ENCODE peak calls at places on chromosomes 3 and 15, in four cellular contexts. One of them, this sample, is unnamed. For H3K27me3, the result is how much of the 10 kb centered on the place peaks cover.

GRCh38 chr3:152574461-152575079 is 260.4 kb upstream of the P2RY1 start:
- DNase-seq in NT2/D1: peak
- DNase-seq in mesendoderm: peak
- DNase-seq in trophoblast cell: peak
- DNase-seq in this sample: peak

GRCh38 chr3:187267306-187267705 is 24.2 kb downstream of the MASP1 start:
- DNase-seq in NT2/D1: no peak
- DNase-seq in mesendoderm: no peak
- DNase-seq in trophoblast cell: peak
- DNase-seq in this sample: no peak

GRCh38 chr15:99098426-99098825 is 6.5 kb upstream of the SYNM start:
- DNase-seq in NT2/D1: no peak
- DNase-seq in mesendoderm: no peak
- DNase-seq in trophoblast cell: no peak
- DNase-seq in this sample: no peak

GRCh38 chr3:184531580-184532290 is 29.9 kb upstream of the EPHB3 start:
- DNase-seq in NT2/D1: no peak
- DNase-seq in mesendoderm: no peak
- DNase-seq in trophoblast cell: peak
- DNase-seq in this sample: peak

GRCh38 chr3:141699907-141700306 is 38.2 kb upstream of the RNF7 start:
- DNase-seq in NT2/D1: no peak
- DNase-seq in mesendoderm: no peak
- DNase-seq in trophoblast cell: no peak
- DNase-seq in this sample: no peak

GRCh38 chr3:136476280-136476679 is 226.1 kb downstream of the PCCB start:
- DNase-seq in NT2/D1: no peak
- DNase-seq in mesendoderm: no peak
- DNase-seq in trophoblast cell: no peak
- DNase-seq in this sample: no peak

GRCh38 chr3:180280601-180281000 is 243.9 kb upstream of the PEX5L start:
- DNase-seq in NT2/D1: no peak
- DNase-seq in mesendoderm: no peak
- DNase-seq in trophoblast cell: no peak
- DNase-seq in this sample: no peak

GRCh38 chr3:100140976-100141375 is 26.7 kb upstream of the FILIP1L start:
- DNase-seq in NT2/D1: no peak
- DNase-seq in mesendoderm: no peak
- DNase-seq in trophoblast cell: no peak
- DNase-seq in this sample: no peak

GRCh38 chr3:171330936-171331335 is 129.3 kb downstream of the TNIK start:
- DNase-seq in NT2/D1: no peak
- DNase-seq in mesendoderm: no peak
- DNase-seq in trophoblast cell: no peak
- DNase-seq in this sample: no peak

GRCh38 chr3:164655462-164655861 is 422.8 kb downstream of the SI start:
- DNase-seq in NT2/D1: no peak
- DNase-seq in mesendoderm: no peak
- DNase-seq in trophoblast cell: no peak
- DNase-seq in this sample: no peak

GRCh38 chr15:24966364-24967103 is 11.7 kb downstream of the SNRPN start:
- DNase-seq in NT2/D1: no peak
- DNase-seq in mesendoderm: no peak
- DNase-seq in trophoblast cell: no peak
- DNase-seq in this sample: no peak

GRCh38 chr15:88890495-88890894 is 4.8 kb downstream of the HAPLN3 start:
- DNase-seq in NT2/D1: no peak
- DNase-seq in mesendoderm: no peak
- DNase-seq in trophoblast cell: no peak
- DNase-seq in this sample: no peak

GRCh38 chr15:81375461-81375860 is 1.4 kb upstream of the TMC3 start:
- DNase-seq in NT2/D1: no peak
- DNase-seq in mesendoderm: peak
- DNase-seq in trophoblast cell: peak
- DNase-seq in this sample: no peak

GRCh38 chr3:38121451-38121831 is 15.5 kb downstream of the ACAA1 start:
- DNase-seq in NT2/D1: no peak
- DNase-seq in mesendoderm: no peak
- DNase-seq in trophoblast cell: no peak
- DNase-seq in this sample: peak

GRCh38 chr3:183132409-183132808 is 30.1 kb downstream of the LAMP3 start:
- DNase-seq in NT2/D1: no peak
- DNase-seq in mesendoderm: no peak
- DNase-seq in trophoblast cell: no peak
- DNase-seq in this sample: no peak

GRCh38 chr3:172543884-172544283 is 20.7 kb upstream of the TNFSF10 start:
- DNase-seq in NT2/D1: no peak
- DNase-seq in mesendoderm: no peak
- DNase-seq in trophoblast cell: no peak
- DNase-seq in this sample: no peak

GRCh38 chr15:65054333-65055200 is 9.4 kb downstream of the SLC51B start:
- DNase-seq in NT2/D1: peak
- DNase-seq in mesendoderm: peak
- DNase-seq in trophoblast cell: peak
- DNase-seq in this sample: peak

GRCh38 chr3:32428092-32429068 is 36.7 kb downstream of the CMTM7 start:
- DNase-seq in NT2/D1: no peak
- DNase-seq in mesendoderm: no peak
- DNase-seq in trophoblast cell: peak
- DNase-seq in this sample: no peak

GRCh38 chr15:76330281-76330680 is 6.3 kb upstream of the ISL2 start:
- DNase-seq in NT2/D1: no peak
- DNase-seq in mesendoderm: peak
- DNase-seq in trophoblast cell: peak
- DNase-seq in this sample: peak

GRCh38 chr3:58994746-58995330 is 55.0 kb downstream of the CFAP20DC start:
- DNase-seq in NT2/D1: peak
- DNase-seq in mesendoderm: peak
- DNase-seq in trophoblast cell: peak
- DNase-seq in this sample: peak

GRCh38 chr3:120526011-120526870 is 69.9 kb upstream of the NDUFB4 start:
- DNase-seq in NT2/D1: no peak
- DNase-seq in mesendoderm: no peak
- DNase-seq in trophoblast cell: no peak
- DNase-seq in this sample: no peak

GRCh38 chr15:77836116-77836798 is 203.5 kb upstream of the LINGO1 start:
- DNase-seq in NT2/D1: no peak
- DNase-seq in mesendoderm: peak
- DNase-seq in trophoblast cell: no peak
- DNase-seq in this sample: peak

GRCh38 chr3:159219231-159219630 is 417.4 kb downstream of the MFSD1 start:
- DNase-seq in NT2/D1: no peak
- DNase-seq in mesendoderm: no peak
- DNase-seq in trophoblast cell: peak
- DNase-seq in this sample: no peak

GRCh38 chr15:86403914-86404583 is 324.4 kb downstream of the AGBL1 start:
- DNase-seq in NT2/D1: no peak
- DNase-seq in mesendoderm: no peak
- DNase-seq in trophoblast cell: no peak
- DNase-seq in this sample: no peak

GRCh38 chr3:12831582-12831866 is 9.8 kb downstream of the RPL32 start:
- DNase-seq in NT2/D1: no peak
- DNase-seq in mesendoderm: no peak
- DNase-seq in trophoblast cell: no peak
- DNase-seq in this sample: no peak

GRCh38 chr15:40660686-40661085 is 34.3 kb upstream of the RAD51 start:
- DNase-seq in NT2/D1: no peak
- DNase-seq in mesendoderm: no peak
- DNase-seq in trophoblast cell: no peak
- DNase-seq in this sample: no peak

GRCh38 chr15:63583027-63583426 is 14.2 kb upstream of the FBXL22 start:
- DNase-seq in NT2/D1: no peak
- DNase-seq in mesendoderm: no peak
- DNase-seq in trophoblast cell: no peak
- DNase-seq in this sample: no peak

GRCh38 chr15:81358248-81358647 is 15.8 kb downstream of the TMC3 start:
- DNase-seq in NT2/D1: no peak
- DNase-seq in mesendoderm: no peak
- DNase-seq in trophoblast cell: no peak
- DNase-seq in this sample: no peak

GRCh38 chr3:170640737-170641171 is 54.9 kb upstream of the SLC7A14 start:
- DNase-seq in NT2/D1: no peak
- DNase-seq in mesendoderm: no peak
- DNase-seq in trophoblast cell: no peak
- DNase-seq in this sample: no peak

GRCh38 chr3:140568842-140569520 is 108.9 kb upstream of the TRIM42 start:
- DNase-seq in NT2/D1: no peak
- DNase-seq in mesendoderm: no peak
- DNase-seq in trophoblast cell: no peak
- DNase-seq in this sample: no peak

GRCh38 chr3:69210068-69210730 is 87.8 kb upstream of the LMOD3 start:
- DNase-seq in NT2/D1: no peak
- DNase-seq in mesendoderm: no peak
- DNase-seq in trophoblast cell: peak
- DNase-seq in this sample: no peak

GRCh38 chr3:114673481-114673880 is 379.7 kb downstream of the TIGIT start:
- DNase-seq in NT2/D1: no peak
- DNase-seq in mesendoderm: no peak
- DNase-seq in trophoblast cell: no peak
- DNase-seq in this sample: no peak
- H3K9ac ChIP-seq in NT2/D1: no peak
- H3K9ac ChIP-seq in mesendoderm: no peak
- H3K9ac ChIP-seq in trophoblast cell: no peak
- H3K9ac ChIP-seq in this sample: no peak

GRCh38 chr15:28993720-28994053 is 107.9 kb downstream of the APBA2 start:
- DNase-seq in NT2/D1: no peak
- DNase-seq in mesendoderm: no peak
- DNase-seq in trophoblast cell: no peak
- DNase-seq in this sample: peak
- H3K27me3 ChIP-seq in NT2/D1: under half
- H3K27me3 ChIP-seq in mesendoderm: under half
- H3K27me3 ChIP-seq in trophoblast cell: under half
- H3K27me3 ChIP-seq in this sample: under half

GRCh38 chr3:188486126-188486525 is 332.2 kb downstream of the LPP start:
- DNase-seq in NT2/D1: no peak
- DNase-seq in mesendoderm: no peak
- DNase-seq in trophoblast cell: peak
- DNase-seq in this sample: no peak

GRCh38 chr3:188490416-188490815 is 336.5 kb downstream of the LPP start:
- DNase-seq in NT2/D1: no peak
- DNase-seq in mesendoderm: no peak
- DNase-seq in trophoblast cell: no peak
- DNase-seq in this sample: no peak

GRCh38 chr3:188486952-188487351 is 333.0 kb downstream of the LPP start:
- DNase-seq in NT2/D1: no peak
- DNase-seq in mesendoderm: no peak
- DNase-seq in trophoblast cell: no peak
- DNase-seq in this sample: no peak

GRCh38 chr3:188489639-188490405 is 335.9 kb downstream of the LPP start:
- DNase-seq in NT2/D1: no peak
- DNase-seq in mesendoderm: no peak
- DNase-seq in trophoblast cell: peak
- DNase-seq in this sample: no peak

DNA sequence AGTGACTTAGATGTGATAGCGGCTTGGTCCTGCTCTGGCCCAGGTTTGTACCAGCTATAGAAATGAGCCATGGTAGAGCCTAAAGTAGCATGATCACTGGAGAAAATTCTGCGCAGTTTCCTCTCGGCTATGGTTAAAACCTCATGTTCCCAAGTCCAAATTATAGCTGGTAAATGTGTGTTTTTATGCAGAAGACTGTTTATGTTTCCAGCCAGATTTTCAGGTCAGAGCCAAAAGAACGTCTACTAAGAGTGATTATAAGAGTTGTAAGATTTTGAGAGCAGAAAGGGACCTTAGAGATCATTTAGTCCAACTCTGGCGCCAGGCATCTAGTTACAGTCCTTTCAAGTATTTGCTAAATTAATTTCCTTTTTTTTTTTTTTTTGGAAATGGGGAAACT is 333.7 kb downstream of the LPP start:
- DNase-seq in NT2/D1: no peak
- DNase-seq in mesendoderm: no peak
- DNase-seq in trophoblast cell: no peak
- DNase-seq in this sample: no peak
- H3K9ac ChIP-seq in NT2/D1: no peak
- H3K9ac ChIP-seq in mesendoderm: no peak
- H3K9ac ChIP-seq in trophoblast cell: no peak
- H3K9ac ChIP-seq in this sample: no peak

DNA sequence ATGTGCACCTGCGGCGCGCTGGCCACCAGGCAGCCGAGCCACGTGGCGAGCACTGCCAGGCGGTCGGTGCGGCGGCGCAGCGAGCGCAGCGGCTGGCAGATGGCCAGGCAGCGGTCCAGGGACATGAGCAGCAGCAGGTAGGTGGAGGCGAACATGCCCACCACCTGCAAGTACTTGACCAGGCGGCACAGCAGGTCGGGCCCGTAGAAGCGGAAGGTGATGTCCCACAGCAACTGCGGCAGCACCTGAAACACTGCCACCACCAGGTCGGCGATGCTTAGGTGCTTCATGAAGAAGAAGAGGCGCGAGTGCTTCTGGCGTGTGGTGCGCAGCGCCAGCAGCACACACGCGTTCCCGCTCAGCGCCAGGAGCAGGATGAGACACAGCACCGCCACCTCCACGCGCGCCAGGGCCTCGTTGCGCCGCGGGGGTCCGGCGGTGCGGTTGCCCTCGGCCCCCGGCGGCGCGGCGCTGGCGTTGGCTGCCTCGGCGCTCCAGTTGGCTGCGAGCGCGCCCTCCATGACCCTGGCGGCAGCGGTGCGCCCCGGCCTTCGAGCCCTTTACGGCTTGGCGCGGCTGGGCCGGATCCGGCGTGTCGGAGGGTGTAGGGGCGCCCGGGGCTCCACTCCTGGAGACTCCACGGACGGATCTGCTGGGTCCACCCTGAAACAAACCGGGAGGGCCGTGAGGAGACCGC is 1.6 kb downstream of the OXTR start:
- DNase-seq in NT2/D1: no peak
- DNase-seq in mesendoderm: peak
- DNase-seq in trophoblast cell: peak
- DNase-seq in this sample: peak
- H3K27me3 ChIP-seq in NT2/D1: half or more
- H3K27me3 ChIP-seq in mesendoderm: under half
- H3K27me3 ChIP-seq in trophoblast cell: under half
- H3K27me3 ChIP-seq in this sample: under half

GRCh38 chr15:50137330-50137761 is 18.3 kb upstream of the ATP8B4 start:
- DNase-seq in NT2/D1: no peak
- DNase-seq in mesendoderm: no peak
- DNase-seq in trophoblast cell: peak
- DNase-seq in this sample: no peak

GRCh38 chr15:50134524-50135024 is 15.5 kb upstream of the ATP8B4 start:
- DNase-seq in NT2/D1: no peak
- DNase-seq in mesendoderm: no peak
- DNase-seq in trophoblast cell: peak
- DNase-seq in this sample: no peak

GRCh38 chr15:50138391-50138790 is 19.4 kb upstream of the ATP8B4 start:
- DNase-seq in NT2/D1: no peak
- DNase-seq in mesendoderm: no peak
- DNase-seq in trophoblast cell: peak
- DNase-seq in this sample: no peak

GRCh38 chr15:50137893-50138292 is 18.9 kb upstream of the ATP8B4 start:
- DNase-seq in NT2/D1: no peak
- DNase-seq in mesendoderm: no peak
- DNase-seq in trophoblast cell: peak
- DNase-seq in this sample: no peak

GRCh38 chr15:50135123-50135541 is 16.1 kb upstream of the ATP8B4 start:
- DNase-seq in NT2/D1: no peak
- DNase-seq in mesendoderm: no peak
- DNase-seq in trophoblast cell: peak
- DNase-seq in this sample: no peak
- H3K9ac ChIP-seq in NT2/D1: no peak
- H3K9ac ChIP-seq in mesendoderm: no peak
- H3K9ac ChIP-seq in trophoblast cell: no peak
- H3K9ac ChIP-seq in this sample: no peak